ENCODE peak calls at places on chromosomes 12 and 14, in four cellular contexts. R, L, T and P are unnamed samples.

GRCh38 chr14:75543258-75543657 is 21.0 kb downstream of the BATF start:
- DNase-seq in R (no peak), L (no peak), T (no peak), P (no peak)

GRCh38 chr14:66228267-66228970 is 257.8 kb upstream of the CCDC196 start:
- DNase-seq in R (no peak), L (no peak), T (no peak), P (no peak)

GRCh38 chr14:69260979-69261605 is 1.1 kb downstream of the GALNT16 start:
- DNase-seq in R (peak), L (peak), T (no peak), P (peak)

GRCh38 chr12:52522346-52523011 is 2.3 kb upstream of the KRT5 start:
- DNase-seq in R (no peak), L (no peak), T (no peak), P (no peak)

GRCh38 chr12:50081096-50081808 is 3.9 kb upstream of the SMARCD1 start:
- DNase-seq in R (peak), L (no peak), T (no peak), P (peak)

GRCh38 chr12:96258451-96258933 is 64.3 kb downstream of the ELK3 start:
- DNase-seq in R (no peak), L (no peak), T (no peak), P (no peak)

GRCh38 chr14:68510201-68510600 is 282.7 kb downstream of the ZFP36L1 start:
- DNase-seq in R (no peak), L (no peak), T (no peak), P (no peak)

GRCh38 chr14:100287202-100287997 is 18.8 kb downstream of the SLC25A29 start:
- DNase-seq in R (peak), L (no peak), T (no peak), P (no peak)

GRCh38 chr14:56846970-56847928 is 37.0 kb upstream of the OTX2 start:
- DNase-seq in R (peak), L (no peak), T (no peak), P (no peak)

GRCh38 chr12:12839886-12840285 is 26.7 kb downstream of the DDX47 start:
- DNase-seq in R (no peak), L (peak), T (no peak), P (no peak)

GRCh38 chr12:117914686-117915085 is 54.1 kb downstream of the KSR2 start:
- DNase-seq in R (no peak), L (no peak), T (no peak), P (no peak)

GRCh38 chr12:123041042-123041531 is 60.6 kb downstream of the ARL6IP4 start:
- DNase-seq in R (no peak), L (no peak), T (no peak), P (no peak)

GRCh38 chr14:69924181-69924580 is 45.0 kb downstream of the SMOC1 start:
- DNase-seq in R (no peak), L (no peak), T (no peak), P (no peak)

GRCh38 chr12:331287-331686 is 57.8 kb downstream of the KDM5A start:
- DNase-seq in R (no peak), L (no peak), T (no peak), P (no peak)

GRCh38 chr14:68713782-68714181 is 79.1 kb downstream of the ZFP36L1 start:
- DNase-seq in R (no peak), L (no peak), T (no peak), P (no peak)

GRCh38 chr14:74573421-74574091 is 38.5 kb downstream of the LTBP2 start:
- DNase-seq in R (peak), L (no peak), T (no peak), P (no peak)

GRCh38 chr14:44453433-44454171 is 53.5 kb downstream of the FSCB start:
- DNase-seq in R (no peak), L (no peak), T (no peak), P (no peak)

GRCh38 chr12:34602213-34602940 is 580.1 kb downstream of the ALG10 start:
- DNase-seq in R (no peak), L (no peak), T (no peak), P (no peak)

GRCh38 chr14:76964695-76965094 is 63.8 kb downstream of the IRF2BPL start:
- DNase-seq in R (no peak), L (no peak), T (no peak), P (no peak)

GRCh38 chr12:92535961-92536360 is 166.8 kb upstream of the PLEKHG7 start:
- DNase-seq in R (no peak), L (no peak), T (no peak), P (no peak)

GRCh38 chr12:91109148-91109564 is 2.1 kb downstream of the LUM start:
- DNase-seq in R (peak), L (peak), T (peak), P (peak)

GRCh38 chr12:50083301-50083700 is 1.8 kb upstream of the SMARCD1 start:
- DNase-seq in R (no peak), L (no peak), T (no peak), P (no peak)

GRCh38 chr12:20561886-20562285 is 133.2 kb upstream of the SLCO1C1 start:
- DNase-seq in R (no peak), L (no peak), T (no peak), P (no peak)

GRCh38 chr12:131369094-131369845 is 341.6 kb upstream of the SFSWAP start:
- DNase-seq in R (no peak), L (no peak), T (no peak), P (no peak)

GRCh38 chr12:103857164-103857563 is 16.1 kb upstream of the NT5DC3 start:
- DNase-seq in R (no peak), L (no peak), T (peak), P (no peak)

GRCh38 chr12:47954058-47954457 is 9.3 kb upstream of the TMEM106C start:
- DNase-seq in R (no peak), L (no peak), T (no peak), P (no peak)

GRCh38 chr12:4273651-4274395 is at the start of gene CCND2:
- DNase-seq in R (peak), L (peak), T (no peak), P (peak)

GRCh38 chr12:104473374-104473983 is 16.7 kb downstream of the CHST11 start:
- DNase-seq in R (no peak), L (no peak), T (no peak), P (no peak)

GRCh38 chr14:22915886-22916521 is 2.9 kb downstream of the RBM23 start:
- DNase-seq in R (no peak), L (no peak), T (peak), P (no peak)

GRCh38 chr14:58280954-58281787 is 17.2 kb upstream of the ARID4A start:
- DNase-seq in R (no peak), L (no peak), T (no peak), P (peak)

GRCh38 chr14:78129375-78129774 is 40.8 kb upstream of the NRXN3 start:
- DNase-seq in R (no peak), L (no peak), T (no peak), P (no peak)

DNA sequence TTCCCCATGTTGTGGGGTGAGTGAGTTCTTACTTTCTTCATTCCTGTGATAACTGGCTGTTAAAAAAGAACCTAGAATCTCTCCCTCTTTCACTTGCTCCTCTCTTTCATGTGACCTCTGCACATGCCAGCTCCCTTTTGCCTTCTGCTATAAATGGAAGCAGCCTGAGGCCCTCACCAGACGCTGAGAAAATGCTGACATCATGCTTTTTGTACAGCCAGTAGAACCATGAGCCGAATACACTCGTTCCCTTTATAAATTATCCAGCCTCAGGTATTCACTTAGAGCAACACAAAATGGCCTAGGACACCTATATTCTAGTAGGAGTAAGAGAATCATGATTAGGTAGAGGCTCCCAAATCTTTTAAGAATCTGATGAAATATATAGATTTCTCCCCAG is 333.5 kb downstream of the LRIG3 start:
- DNase-seq in R (no peak), L (no peak), T (no peak), P (no peak)
- TF ChIP-seq ELF4 in R (no peak), L (no peak), T (no peak), P (no peak)

DNA sequence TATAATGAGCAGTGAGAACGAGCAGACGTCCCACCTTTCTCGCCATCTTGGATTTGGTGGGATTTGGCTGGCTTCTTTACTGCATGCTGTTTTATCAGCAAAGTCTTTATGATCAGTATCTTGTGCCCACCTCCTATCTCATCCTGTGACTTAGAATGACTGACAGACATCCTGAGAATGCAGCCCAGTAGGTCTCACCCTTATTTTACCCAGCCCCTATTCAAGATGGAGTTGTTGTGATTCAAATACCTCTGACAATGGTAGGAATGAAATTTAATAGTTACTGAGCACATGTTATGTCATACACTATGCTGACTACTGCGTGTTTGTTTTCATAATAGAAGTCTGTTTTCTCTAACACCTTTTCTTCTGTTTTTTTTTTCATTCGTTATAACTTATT is 1.9 kb downstream of the TMTC3 start:
- DNase-seq in R (no peak), L (no peak), T (no peak), P (no peak)
- TF ChIP-seq ELF4 in R (no peak), L (no peak), T (no peak), P (no peak)

GRCh38 chr14:89858084-89858483 is 96.4 kb downstream of the EFCAB11 start:
- DNase-seq in R (no peak), L (no peak), T (no peak), P (no peak)

GRCh38 chr14:89855961-89856360 is 98.6 kb downstream of the EFCAB11 start:
- DNase-seq in R (no peak), L (no peak), T (no peak), P (no peak)

GRCh38 chr14:89853976-89854693 is 100.4 kb downstream of the EFCAB11 start:
- DNase-seq in R (no peak), L (no peak), T (no peak), P (no peak)

GRCh38 chr14:89861630-89862029 is 92.9 kb downstream of the EFCAB11 start:
- DNase-seq in R (no peak), L (no peak), T (no peak), P (no peak)

DNA sequence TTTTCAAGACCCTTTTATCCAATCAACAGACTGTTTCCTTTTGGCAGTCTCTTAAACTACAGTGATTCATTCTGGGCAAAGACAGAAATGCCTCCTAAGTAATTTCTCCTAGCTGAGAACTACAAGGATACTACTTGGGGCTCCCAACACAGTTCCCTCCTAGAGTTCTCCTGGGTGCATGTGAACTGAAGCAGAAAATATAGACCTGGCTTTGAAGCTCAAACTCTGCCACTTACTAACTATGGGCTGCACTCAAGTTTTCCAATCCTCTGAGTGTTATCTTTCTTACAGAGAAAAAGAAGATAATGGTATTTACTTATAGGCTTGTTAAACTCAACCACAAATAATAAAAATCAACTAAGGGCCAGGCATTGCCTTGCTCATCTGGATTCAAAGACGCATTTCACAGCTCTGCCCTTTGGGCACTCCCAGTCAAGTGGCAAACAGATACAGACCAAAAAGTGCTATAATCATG is 97.6 kb downstream of the EFCAB11 start:
- DNase-seq in R (no peak), L (no peak), T (no peak), P (no peak)
- TF ChIP-seq ELF4 in R (no peak), L (no peak), T (no peak), P (no peak)

GRCh38 chr14:88488897-88489296 is 65.9 kb downstream of the PTPN21 start:
- DNase-seq in R (no peak), L (no peak), T (no peak), P (no peak)

GRCh38 chr14:88493392-88494185 is 61.2 kb downstream of the PTPN21 start:
- DNase-seq in R (no peak), L (no peak), T (no peak), P (no peak)

GRCh38 chr14:88492272-88493089 is 62.3 kb downstream of the PTPN21 start:
- DNase-seq in R (peak), L (peak), T (peak), P (peak)

GRCh38 chr14:88490168-88490567 is 64.6 kb downstream of the PTPN21 start:
- DNase-seq in R (no peak), L (no peak), T (no peak), P (no peak)

DNA sequence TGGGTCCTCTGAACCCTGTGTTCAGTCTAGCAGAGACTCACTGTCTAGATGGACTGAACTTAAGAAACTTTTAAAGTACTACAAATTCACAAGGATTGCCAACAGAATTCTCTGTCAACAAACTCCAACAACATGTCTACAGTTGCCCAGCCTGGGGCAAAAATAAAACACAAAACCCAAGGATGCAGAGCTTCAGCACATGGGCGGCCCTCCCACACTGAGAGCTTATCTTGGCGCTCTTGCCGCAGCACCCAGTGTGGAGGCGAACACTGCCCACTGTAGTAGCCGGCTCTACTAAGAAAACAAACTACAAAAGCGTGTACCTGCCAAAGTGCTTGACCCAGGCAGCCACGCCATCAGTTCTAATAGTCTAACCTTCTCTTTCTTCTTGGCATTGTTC is 66.7 kb downstream of the PTPN21 start:
- DNase-seq in R (no peak), L (no peak), T (no peak), P (peak)
- TF ChIP-seq ELF4 in R (no peak), L (no peak), T (no peak), P (no peak)

GRCh38 chr12:7142057-7142644 is 12.0 kb downstream of the CLSTN3 start:
- DNase-seq in R (peak), L (peak), T (peak), P (peak)
- TF ChIP-seq ELF4 in R (no peak), L (no peak), T (no peak), P (no peak)

GRCh38 chr12:115010324-115010995 is 326.5 kb upstream of the TBX3 start:
- DNase-seq in R (no peak), L (no peak), T (no peak), P (no peak)
- TF ChIP-seq ELF4 in R (no peak), L (no peak), T (no peak), P (no peak)